ENCODE peak calls at places on chromosomes 1 and 21, in ten cellular contexts. One of them, this sample, is unnamed.

GRCh38 chr1:95520390-95520789 is 286.4 kb downstream of the RWDD3 start:
- DNase-seq in HCT116: no peak
- DNase-seq in HT1080: no peak
- DNase-seq in breast epithelium: no peak
- DNase-seq in lung microvascular endothelial cell: no peak
- DNase-seq in stimulated activated CD4-positive, alpha-beta T cell treated with anti-CD3 and anti-CD28 coated beads, TNF-alpha, amount 100 ng/mL, for 4 hours: no peak
- DNase-seq in naive B cell: no peak
- DNase-seq in substantia nigra: no peak
- DNase-seq in endothelial cell: no peak
- DNase-seq in left kidney: no peak
- DNase-seq in this sample: no peak

GRCh38 chr1:108878678-108879077 is 1.9 kb downstream of the GPSM2 start:
- DNase-seq in breast epithelium: no peak
- DNase-seq in stimulated activated CD4-positive, alpha-beta T cell treated with anti-CD3 and anti-CD28 coated beads, TNF-alpha, amount 100 ng/mL, for 4 hours: no peak
- DNase-seq in lung microvascular endothelial cell: no peak
- DNase-seq in naive B cell: no peak
- DNase-seq in substantia nigra: no peak
- DNase-seq in HCT116: no peak
- DNase-seq in endothelial cell: no peak
- DNase-seq in left kidney: no peak
- DNase-seq in HT1080: no peak
- DNase-seq in this sample: no peak

GRCh38 chr1:208238710-208239517 is 5.3 kb downstream of the PLXNA2 start:
- DNase-seq in substantia nigra: no peak
- DNase-seq in HT1080: peak; percentile 37
- DNase-seq in naive B cell: no peak
- DNase-seq in left kidney: peak; percentile 76
- DNase-seq in endothelial cell: peak; percentile 49
- DNase-seq in stimulated activated CD4-positive, alpha-beta T cell treated with anti-CD3 and anti-CD28 coated beads, TNF-alpha, amount 100 ng/mL, for 4 hours: no peak
- DNase-seq in breast epithelium: no peak
- DNase-seq in HCT116: peak; percentile 7
- DNase-seq in lung microvascular endothelial cell: peak; percentile 70
- DNase-seq in this sample: no peak

GRCh38 chr1:197126698-197127097 is 19.8 kb downstream of the ASPM start:
- DNase-seq in left kidney: no peak
- DNase-seq in naive B cell: no peak
- DNase-seq in stimulated activated CD4-positive, alpha-beta T cell treated with anti-CD3 and anti-CD28 coated beads, TNF-alpha, amount 100 ng/mL, for 4 hours: no peak
- DNase-seq in breast epithelium: no peak
- DNase-seq in substantia nigra: no peak
- DNase-seq in HT1080: no peak
- DNase-seq in HCT116: no peak
- DNase-seq in endothelial cell: no peak
- DNase-seq in lung microvascular endothelial cell: no peak
- DNase-seq in this sample: no peak

GRCh38 chr1:229270547-229271447 is at the start of gene RAB4A:
- DNase-seq in endothelial cell: peak; percentile 87
- DNase-seq in stimulated activated CD4-positive, alpha-beta T cell treated with anti-CD3 and anti-CD28 coated beads, TNF-alpha, amount 100 ng/mL, for 4 hours: peak; percentile 67
- DNase-seq in naive B cell: peak; percentile 80
- DNase-seq in HT1080: peak; percentile 77
- DNase-seq in breast epithelium: peak; percentile 77
- DNase-seq in substantia nigra: no peak
- DNase-seq in HCT116: peak; percentile 65
- DNase-seq in lung microvascular endothelial cell: peak; percentile 94
- DNase-seq in left kidney: peak; percentile 98
- DNase-seq in this sample: peak; percentile 68

GRCh38 chr1:186950547-186950946 is 121.8 kb downstream of the PLA2G4A start:
- DNase-seq in breast epithelium: no peak
- DNase-seq in substantia nigra: no peak
- DNase-seq in endothelial cell: no peak
- DNase-seq in stimulated activated CD4-positive, alpha-beta T cell treated with anti-CD3 and anti-CD28 coated beads, TNF-alpha, amount 100 ng/mL, for 4 hours: no peak
- DNase-seq in HT1080: peak; percentile 74
- DNase-seq in HCT116: peak; percentile 3
- DNase-seq in left kidney: no peak
- DNase-seq in lung microvascular endothelial cell: peak; percentile 88
- DNase-seq in naive B cell: no peak
- DNase-seq in this sample: no peak

GRCh38 chr1:111967067-111967690 is 22.3 kb downstream of the KCND3 start:
- DNase-seq in lung microvascular endothelial cell: no peak
- DNase-seq in HT1080: no peak
- DNase-seq in endothelial cell: no peak
- DNase-seq in substantia nigra: no peak
- DNase-seq in naive B cell: no peak
- DNase-seq in left kidney: peak; percentile 18
- DNase-seq in stimulated activated CD4-positive, alpha-beta T cell treated with anti-CD3 and anti-CD28 coated beads, TNF-alpha, amount 100 ng/mL, for 4 hours: no peak
- DNase-seq in HCT116: no peak
- DNase-seq in breast epithelium: no peak
- DNase-seq in this sample: no peak

GRCh38 chr21:18041012-18041411 is 203.6 kb upstream of the CHODL start:
- DNase-seq in left kidney: peak; percentile 66
- DNase-seq in stimulated activated CD4-positive, alpha-beta T cell treated with anti-CD3 and anti-CD28 coated beads, TNF-alpha, amount 100 ng/mL, for 4 hours: no peak
- DNase-seq in lung microvascular endothelial cell: peak; percentile 73
- DNase-seq in substantia nigra: no peak
- DNase-seq in HCT116: no peak
- DNase-seq in endothelial cell: peak; percentile 29
- DNase-seq in breast epithelium: no peak
- DNase-seq in HT1080: peak; percentile 50
- DNase-seq in naive B cell: no peak
- DNase-seq in this sample: no peak